ENCODE peak calls at places on chromosomes 2 and 18, in four cellular contexts. C is endothelial cell of umbilical vein, L is spleen, J is hepatocyte. Z is an unnamed sample.

GRCh38 chr18:28007841-28008240 is 169.1 kb downstream of the CDH2 start:
- DNase-seq in C (no peak), L (no peak), J (no peak), Z (no peak)

GRCh38 chr18:74549591-74550104 is 15.3 kb downstream of the CNDP1 start:
- DNase-seq in C (no peak), L (no peak), J (no peak), Z (no peak)

GRCh38 chr2:112065966-112066365 is 10.9 kb downstream of the TMEM87B start:
- DNase-seq in C (peak; percentile 35), L (no peak), J (no peak), Z (no peak)

GRCh38 chr18:2656237-2657042 is 914 bp downstream of the SMCHD1 start:
- DNase-seq in C (peak; percentile 56), L (peak; percentile 93), J (peak; percentile 63), Z (peak; percentile 77)

GRCh38 chr2:81087646-81088045 is 783.1 kb upstream of the LRRTM1 start:
- DNase-seq in C (no peak), L (no peak), J (no peak), Z (no peak)

GRCh38 chr2:240933048-240933965 is 27.2 kb downstream of the CROCC2 start:
- DNase-seq in C (no peak), L (peak; percentile 73), J (no peak), Z (peak; percentile 43)

GRCh38 chr18:51953521-51953920 is 386.5 kb upstream of the DCC start:
- DNase-seq in C (no peak), L (no peak), J (no peak), Z (no peak)

GRCh38 chr2:149001496-149001895 is 37.0 kb upstream of the LYPD6B start:
- DNase-seq in C (no peak), L (no peak), J (no peak), Z (no peak)

GRCh38 chr2:152925540-152926448 is 207.4 kb downstream of the ARL6IP6 start:
- DNase-seq in C (peak; percentile 6), L (peak; percentile 73), J (peak; percentile 81), Z (peak; percentile 69)

GRCh38 chr18:79354350-79354749 is 41.4 kb upstream of the NFATC1 start:
- DNase-seq in C (no peak), L (no peak), J (no peak), Z (no peak)

GRCh38 chr18:8610442-8610801 is 1.2 kb downstream of the RAB12 start:
- DNase-seq in C (peak; percentile 49), L (no peak), J (peak; percentile 30), Z (no peak)

GRCh38 chr2:226130192-226130591 is 669.4 kb downstream of the IRS1 start:
- DNase-seq in C (no peak), L (no peak), J (peak; percentile 12), Z (no peak)

GRCh38 chr2:22855761-22856184 is 529.2 kb upstream of the KLHL29 start:
- DNase-seq in C (no peak), L (no peak), J (no peak), Z (no peak)

GRCh38 chr2:96872591-96873349 is 2.9 kb upstream of the SEMA4C start:
- DNase-seq in C (no peak), L (no peak), J (no peak), Z (no peak)

GRCh38 chr18:75915941-75916640 is 488.6 kb upstream of the SMIM21 start:
- DNase-seq in C (no peak), L (peak; percentile 59), J (peak; percentile 72), Z (peak; percentile 83)

GRCh38 chr2:106977707-106978106 is 91.7 kb upstream of the ST6GAL2 start:
- DNase-seq in C (no peak), L (no peak), J (no peak), Z (no peak)

GRCh38 chr2:10658041-10658913 is 31.5 kb downstream of the NOL10 start:
- DNase-seq in C (no peak), L (no peak), J (no peak), Z (no peak)

GRCh38 chr2:207750315-207750714 is 19.4 kb downstream of the FZD5 start:
- DNase-seq in C (no peak), L (no peak), J (no peak), Z (no peak)
- H3K4me1 ChIP-seq in C (no peaks in the 10 kb centered on the region), L (no peaks in the 10 kb centered on the region), J (peaks cover 15% of the 10 kb centered on the region), Z (no peaks in the 10 kb centered on the region)

DNA sequence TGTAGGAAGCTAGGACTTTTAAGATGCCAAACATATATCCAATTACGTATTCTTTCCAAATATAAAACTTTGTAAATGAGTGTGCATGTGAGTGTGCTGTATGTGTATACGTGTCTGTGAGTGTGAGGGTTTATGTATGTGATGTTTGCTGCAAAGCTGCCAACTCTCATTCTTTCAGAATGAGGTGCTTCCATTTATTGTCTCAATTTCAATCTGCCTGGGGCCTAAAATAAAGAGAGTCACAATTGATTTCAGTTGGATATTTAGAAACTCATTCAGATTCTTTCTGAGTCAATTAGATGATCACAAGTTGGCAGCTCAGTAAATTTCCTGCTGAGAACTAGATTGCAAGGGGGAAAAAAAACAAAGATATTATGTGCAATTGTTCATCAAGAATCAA is 621.3 kb upstream of the ACVR2A start:
- DNase-seq in C (no peak), L (no peak), J (no peak), Z (no peak)
- H3K27ac ChIP-seq in C (no peak overlapping the region), L (no peak overlapping the region), J (no peak overlapping the region), Z (no peak overlapping the region)

GRCh38 chr2:27461118-27461517 is 18.9 kb downstream of the KRTCAP3 start:
- DNase-seq in C (no peak), L (no peak), J (no peak), Z (no peak)
- H3K4me1 ChIP-seq in C (no peaks in the 10 kb centered on the region), L (no peaks in the 10 kb centered on the region), J (no peaks in the 10 kb centered on the region), Z (no peaks in the 10 kb centered on the region)

GRCh38 chr18:44696892-44697291 is 16.2 kb downstream of the SETBP1 start:
- DNase-seq in C (no peak), L (no peak), J (peak; percentile 40), Z (peak; percentile 61)
- H3K27ac ChIP-seq in C (no peak overlapping the region), L (no peak overlapping the region), J (peak overlapping the region; percentile 18), Z (peak overlapping the region; percentile 5)

GRCh38 chr18:63147973-63148372 is 171.6 kb downstream of the BCL2 start:
- DNase-seq in C (no peak), L (no peak), J (no peak), Z (no peak)

GRCh38 chr18:63147010-63147409 is 172.6 kb downstream of the BCL2 start:
- DNase-seq in C (no peak), L (no peak), J (no peak), Z (no peak)

GRCh38 chr18:63149200-63149587 is 170.4 kb downstream of the BCL2 start:
- DNase-seq in C (no peak), L (no peak), J (no peak), Z (no peak)

GRCh38 chr18:63150326-63150725 is 169.2 kb downstream of the BCL2 start:
- DNase-seq in C (no peak), L (no peak), J (no peak), Z (no peak)

DNA sequence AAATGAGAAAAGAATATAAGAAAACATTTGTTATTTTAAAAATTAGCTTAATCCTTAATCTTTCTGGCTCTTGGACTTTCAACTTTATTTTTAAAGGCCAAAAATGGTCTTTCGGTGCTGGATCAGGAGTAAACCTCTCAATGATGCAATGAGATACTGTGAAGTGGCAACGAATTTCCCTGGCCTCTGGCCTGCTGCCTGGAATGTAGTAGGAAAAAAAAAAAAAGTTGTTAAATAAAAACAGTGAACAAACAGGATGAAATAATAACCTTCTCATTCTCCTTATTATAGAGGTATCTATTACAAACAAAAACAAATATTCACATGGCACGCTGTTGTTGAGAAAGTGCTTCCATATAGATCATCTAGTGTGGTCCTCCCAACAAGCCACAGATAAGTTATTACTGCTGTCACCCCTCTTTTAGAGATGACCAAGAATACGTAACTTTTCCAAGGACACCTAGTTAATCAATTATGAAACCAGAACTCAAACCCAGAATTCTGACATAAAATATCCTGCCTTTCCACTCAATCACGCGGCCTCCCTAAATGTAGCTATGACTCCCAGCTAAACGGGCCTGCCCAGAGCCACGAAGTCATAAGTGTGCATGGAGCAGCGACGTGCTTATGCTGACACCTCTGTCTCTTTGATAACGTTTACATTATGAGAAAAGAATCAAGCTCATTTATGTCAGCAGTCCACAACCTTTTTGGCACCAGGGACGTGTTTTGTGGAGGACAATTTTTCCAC is 170.9 kb downstream of the BCL2 start:
- DNase-seq in C (no peak), L (no peak), J (no peak), Z (peak; percentile 73)
- H3K4me1 ChIP-seq in C (no peaks in the 10 kb centered on the region), L (peaks cover 35% of the 10 kb centered on the region), J (no peaks in the 10 kb centered on the region), Z (peaks cover 16% of the 10 kb centered on the region)

GRCh38 chr2:237473474-237474453 is 13.3 kb upstream of the MLPH start:
- DNase-seq in C (no peak), L (no peak), J (no peak), Z (no peak)
- H3K27ac ChIP-seq in C (no peak overlapping the region), L (no peak overlapping the region), J (peak overlapping the region; percentile 99), Z (no peak overlapping the region)

GRCh38 chr2:206208900-206209299 is 49.2 kb downstream of the EEF1B2 start:
- DNase-seq in C (no peak), L (no peak), J (no peak), Z (no peak)
- H3K4me1 ChIP-seq in C (no peaks in the 10 kb centered on the region), L (no peaks in the 10 kb centered on the region), J (peaks cover 10% of the 10 kb centered on the region), Z (peaks cover 2% of the 10 kb centered on the region)

GRCh38 chr2:46339676-46340459 is 42.7 kb downstream of the EPAS1 start:
- DNase-seq in C (peak; percentile 42), L (no peak), J (peak; percentile 57), Z (peak; percentile 62)
- H3K27ac ChIP-seq in C (no peak overlapping the region), L (peak overlapping the region; percentile 18), J (peak overlapping the region; percentile 54), Z (no peak overlapping the region)

GRCh38 chr2:150624001-150624401 is 136.5 kb upstream of the RND3 start:
- DNase-seq in C (peak; percentile 89), L (no peak), J (no peak), Z (no peak)

GRCh38 chr2:150626934-150627336 is 139.5 kb upstream of the RND3 start:
- DNase-seq in C (peak; percentile 19), L (no peak), J (no peak), Z (no peak)

GRCh38 chr2:150627526-150627925 is 140.1 kb upstream of the RND3 start:
- DNase-seq in C (no peak), L (no peak), J (no peak), Z (no peak)

GRCh38 chr2:150625300-150625699 is 137.8 kb upstream of the RND3 start:
- DNase-seq in C (no peak), L (no peak), J (no peak), Z (no peak)

GRCh38 chr2:150625741-150626140 is 138.3 kb upstream of the RND3 start:
- DNase-seq in C (no peak), L (no peak), J (no peak), Z (no peak)
- H3K4me1 ChIP-seq in C (peaks cover 35% of the 10 kb centered on the region), L (no peaks in the 10 kb centered on the region), J (peaks cover 4% of the 10 kb centered on the region), Z (peaks cover 8% of the 10 kb centered on the region)